ENCODE peak calls at places on chromosomes 11 and 22, in seven cellular contexts. I is HEK293T; F is T-helper 9 cell; E is naive thymus-derived CD8-positive, alpha-beta T cell; V is RWPE1; J is NCI-H524; N is AG09309. P is an unnamed sample.

GRCh38 chr11:88284306-88285057 is 53.1 kb downstream of the CTSC start:
- DNase-seq in E (no peak), I (no peak), F (no peak), N (no peak), V (no peak), J (no peak), P (no peak)

GRCh38 chr11:64186205-64187165 is 514 bp downstream of the STIP1 start:
- DNase-seq in V (no peak), N (no peak), E (no peak), J (no peak), F (no peak), I (no peak), P (no peak)

GRCh38 chr22:17358394-17358793 is 10.9 kb upstream of the CECR2 start:
- DNase-seq in F (no peak), E (no peak), N (no peak), J (no peak), V (no peak), I (no peak), P (no peak)

GRCh38 chr11:69892986-69893555 is 73.9 kb upstream of the FGF3 start:
- DNase-seq in N (no peak), F (no peak), E (no peak), J (peak; percentile 88), V (no peak), I (no peak), P (no peak)

GRCh38 chr22:47168900-47169800 is 406.7 kb downstream of the TBC1D22A start:
- DNase-seq in N (no peak), J (no peak), F (no peak), E (no peak), V (no peak), I (peak; percentile 19), P (no peak)

GRCh38 chr11:115910379-115910778 is 406.2 kb upstream of the CADM1 start:
- DNase-seq in E (no peak), V (no peak), N (no peak), F (no peak), J (no peak), I (no peak), P (no peak)

GRCh38 chr22:46070722-46071450 is 79.4 kb upstream of the PPARA start:
- DNase-seq in J (peak; percentile 71), V (no peak), I (peak; percentile 65), N (no peak), E (peak; percentile 35), F (no peak), P (peak; percentile 89)

GRCh38 chr11:74532496-74533246 is 39.1 kb upstream of the LIPT2 start:
- DNase-seq in I (no peak), V (peak; percentile 70), E (no peak), N (no peak), J (no peak), F (no peak), P (no peak)

GRCh38 chr22:24481641-24482040 is 13.5 kb upstream of the UPB1 start:
- DNase-seq in J (no peak), V (no peak), F (no peak), E (no peak), I (no peak), N (no peak), P (no peak)

GRCh38 chr11:65417221-65417701 is 5.3 kb upstream of the NEAT1 start:
- DNase-seq in E (no peak), I (no peak), J (no peak), N (no peak), V (no peak), F (no peak), P (peak; percentile 54)

GRCh38 chr11:90476442-90477007 is 253.7 kb upstream of the CHORDC1 start:
- DNase-seq in E (no peak), I (no peak), F (no peak), J (peak; percentile 6), N (no peak), V (peak; percentile 20), P (peak; percentile 21)

GRCh38 chr11:66337103-66337899 is 1.1 kb upstream of the RIN1 start:
- DNase-seq in N (no peak), V (no peak), E (no peak), J (peak; percentile 87), F (no peak), I (no peak), P (no peak)

GRCh38 chr11:534197-534591 is 1.2 kb downstream of the HRAS start:
- DNase-seq in V (no peak), N (no peak), J (no peak), F (no peak), E (no peak), I (no peak), P (no peak)

GRCh38 chr22:47178339-47178738 is 415.9 kb downstream of the TBC1D22A start:
- DNase-seq in J (no peak), I (no peak), F (no peak), V (no peak), E (no peak), N (no peak), P (no peak)

GRCh38 chr11:36122715-36123114 is 166.5 kb downstream of the COMMD9 start:
- DNase-seq in I (no peak), J (no peak), F (no peak), V (no peak), E (no peak), N (no peak), P (no peak)

GRCh38 chr11:6404341-6405038 is 14.2 kb downstream of the SMPD1 start:
- DNase-seq in I (no peak), F (no peak), V (no peak), J (peak; percentile 5), E (peak; percentile 45), N (no peak), P (no peak)

GRCh38 chr11:46808804-46809431 is 37.2 kb downstream of the CKAP5 start:
- DNase-seq in F (no peak), V (peak; percentile 17), N (peak; percentile 10), E (no peak), I (peak; percentile 14), J (no peak), P (no peak)

GRCh38 chr11:60938500-60938899 is 13.5 kb downstream of the SLC15A3 start:
- DNase-seq in F (no peak), N (no peak), I (no peak), E (no peak), J (no peak), V (no peak), P (no peak)